ENCODE peak calls at places on chromosomes 2 and 18, in nine cellular contexts. X is psoas muscle, S is thoracic aorta, C is H7, Z is PC-9, D is mucosa of descending colon, Q is ovary, Y is astrocyte of the spinal cord, P is breast epithelium. O is an unnamed sample.

GRCh38 chr2:38070438-38070837 is 5.5 kb downstream of the CYP1B1 start:
- DNase-seq in P (no peak), Q (no peak), X (no peak), D (no peak), Z (no peak), Y (no peak), C (no peak), S (no peak), O (no peak)

GRCh38 chr2:60479226-60480088 is 74.0 kb downstream of the BCL11A start:
- DNase-seq in X (no peak), P (peak), Z (no peak), C (no peak), Q (no peak), Y (no peak), D (no peak), S (no peak), O (no peak)

GRCh38 chr2:70981866-70982810 is 3.7 kb downstream of the ANKRD53 start:
- DNase-seq in Q (no peak), Z (no peak), X (no peak), C (no peak), Y (no peak), D (no peak), S (no peak), P (peak), O (peak)

GRCh38 chr2:33441235-33441810 is 35.1 kb upstream of the RASGRP3 start:
- DNase-seq in D (no peak), S (no peak), Z (peak), P (no peak), Q (peak), C (peak), Y (peak), X (peak), O (peak)

GRCh38 chr2:127086800-127087737 is 19.9 kb downstream of the BIN1 start:
- DNase-seq in S (no peak), X (peak), C (peak), Z (no peak), P (peak), D (peak), Y (peak), Q (peak), O (peak)

GRCh38 chr18:54880706-54881105 is 52.4 kb downstream of the RAB27B start:
- DNase-seq in S (no peak), D (no peak), Y (peak), P (no peak), Z (peak), Q (no peak), C (no peak), X (no peak), O (peak)

GRCh38 chr2:102540882-102541281 is 67.9 kb downstream of the SLC9A4 start:
- DNase-seq in C (no peak), Z (peak), P (no peak), Q (no peak), S (no peak), X (no peak), D (peak), Y (no peak), O (no peak)

GRCh38 chr2:42333579-42333978 is 27.4 kb downstream of the COX7A2L start:
- DNase-seq in P (no peak), X (no peak), Z (no peak), D (no peak), S (no peak), C (no peak), Y (no peak), Q (no peak), O (no peak)

GRCh38 chr2:218271487-218271797 is 1.1 kb downstream of the PNKD start:
- DNase-seq in S (no peak), Z (peak), D (no peak), C (no peak), Y (no peak), X (no peak), Q (no peak), P (no peak), O (no peak)

GRCh38 chr18:9823805-9824473 is 61.8 kb upstream of the TXNDC2 start:
- DNase-seq in Y (peak), Q (no peak), C (no peak), D (no peak), P (no peak), S (no peak), X (no peak), Z (no peak), O (no peak)

GRCh38 chr2:165203689-165204559 is at the start of gene SCN3A:
- DNase-seq in D (no peak), Y (peak), X (no peak), Z (peak), P (no peak), S (no peak), Q (no peak), C (peak), O (no peak)

GRCh38 chr2:3605013-3605961 is 10.4 kb downstream of the COLEC11 start:
- DNase-seq in Z (peak), P (peak), Q (peak), C (peak), D (peak), Y (no peak), X (no peak), S (no peak), O (no peak)

GRCh38 chr2:11027195-11027594 is 115.5 kb downstream of the KCNF1 start:
- DNase-seq in X (no peak), Z (no peak), P (no peak), C (no peak), D (no peak), Y (no peak), Q (no peak), S (no peak), O (no peak)

GRCh38 chr18:31042391-31043181 is at the start of gene DSC3:
- DNase-seq in S (no peak), C (peak), D (peak), Y (peak), X (peak), Z (no peak), Q (no peak), P (peak), O (peak)

GRCh38 chr2:231687133-231687852 is 21.0 kb upstream of the PTMA start:
- DNase-seq in Y (peak), C (peak), X (peak), Z (peak), D (peak), Q (no peak), S (no peak), P (no peak), O (peak)

GRCh38 chr18:56789004-56789888 is 138.1 kb downstream of the WDR7 start:
- DNase-seq in X (no peak), P (no peak), Z (no peak), S (no peak), Y (peak), C (peak), D (no peak), Q (no peak), O (no peak)

GRCh38 chr18:79902075-79902474 is 49.4 kb downstream of the SLC66A2 start:
- DNase-seq in D (no peak), X (no peak), Z (no peak), Q (peak), C (no peak), Y (no peak), S (no peak), P (no peak), O (peak)

GRCh38 chr2:177264209-177264538 is 353 bp downstream of the NFE2L2 start:
- DNase-seq in Y (no peak), D (peak), Z (peak), C (no peak), S (no peak), X (peak), Q (peak), P (peak), O (no peak)

GRCh38 chr2:165471349-165471975 is 2.0 kb downstream of the CSRNP3 start:
- DNase-seq in Q (no peak), S (no peak), C (no peak), X (no peak), Z (no peak), Y (peak), P (no peak), D (no peak), O (no peak)

GRCh38 chr2:10900216-10901109 is 11.3 kb upstream of the KCNF1 start:
- DNase-seq in Z (no peak), Q (no peak), P (no peak), S (no peak), Y (no peak), X (no peak), D (no peak), C (no peak), O (peak)

GRCh38 chr2:44793322-44793870 is 148.1 kb upstream of the SIX3 start:
- DNase-seq in D (no peak), C (no peak), S (no peak), P (no peak), Z (peak), Q (no peak), Y (peak), X (no peak), O (no peak)

GRCh38 chr18:45384137-45384998 is 230.9 kb upstream of the SLC14A2 start:
- DNase-seq in X (peak), P (no peak), Q (peak), D (no peak), S (no peak), Y (peak), Z (peak), C (peak), O (peak)

GRCh38 chr2:68465081-68465916 is 1.8 kb downstream of the FBXO48 start:
- DNase-seq in P (no peak), X (no peak), D (no peak), C (no peak), Y (no peak), Q (no peak), Z (no peak), S (no peak), O (no peak)

GRCh38 chr2:207330912-207331311 is 165.2 kb upstream of the KLF7 start:
- DNase-seq in Q (no peak), X (peak), Y (peak), C (no peak), P (no peak), D (no peak), S (peak), Z (peak), O (peak)

GRCh38 chr2:20641123-20641985 is 9.5 kb downstream of the HS1BP3 start:
- DNase-seq in Y (peak), S (peak), D (peak), Z (no peak), Q (peak), X (peak), P (no peak), C (no peak), O (no peak)

GRCh38 chr2:95231723-95232122 is 24.4 kb downstream of the ZNF892 start:
- DNase-seq in Y (peak), D (no peak), Z (peak), P (peak), X (peak), Q (no peak), C (peak), S (no peak), O (peak)

GRCh38 chr2:207617011-207617671 is 8.1 kb downstream of the METTL21A start:
- DNase-seq in Y (peak), Z (peak), P (no peak), S (no peak), Q (no peak), C (no peak), D (no peak), X (no peak), O (peak)

GRCh38 chr18:62741584-62741983 is 26.2 kb downstream of the PHLPP1 start:
- DNase-seq in D (no peak), P (no peak), Y (no peak), C (no peak), X (no peak), Z (no peak), Q (no peak), S (no peak), O (no peak)

GRCh38 chr18:8706545-8706980 is 1.2 kb downstream of the MTCL1 start:
- DNase-seq in Z (no peak), Y (peak), C (peak), Q (peak), P (no peak), S (no peak), D (no peak), X (no peak), O (no peak)

GRCh38 chr18:8706981-8707940 is 1.9 kb downstream of the MTCL1 start:
- DNase-seq in Y (peak), Q (peak), D (peak), C (peak), P (peak), X (peak), S (no peak), Z (peak), O (no peak)

GRCh38 chr18:8707946-8708345 is 2.6 kb downstream of the MTCL1 start:
- DNase-seq in Y (no peak), S (no peak), P (no peak), C (no peak), D (no peak), X (no peak), Z (no peak), Q (no peak), O (peak)

GRCh38 chr18:8709248-8710059 is 4.1 kb downstream of the MTCL1 start:
- DNase-seq in C (no peak), P (no peak), Z (no peak), Y (no peak), S (no peak), Q (no peak), D (no peak), X (no peak), O (peak)

GRCh38 chr18:8708670-8709069 is 3.3 kb downstream of the MTCL1 start:
- DNase-seq in Y (no peak), D (no peak), X (no peak), S (no peak), Z (no peak), C (no peak), Q (no peak), P (no peak), O (no peak)
- H3K4me3 ChIP-seq in Y (no peak), D (no peak), X (no peak), S (no peak), Z (no peak), C (no peak), Q (no peak), P (no peak), O (no peak)

GRCh38 chr2:237591379-237591881 is 896 bp upstream of the RAB17 start:
- DNase-seq in Q (no peak), X (no peak), Z (peak), P (no peak), S (no peak), C (no peak), Y (no peak), D (no peak), O (no peak)
- H3K4me3 ChIP-seq in Q (no peak), X (no peak), Z (peak), P (peak), S (peak), C (peak), Y (no peak), D (no peak), O (no peak)

GRCh38 chr2:181682795-181683517 is 2.6 kb upstream of the NEUROD1 start:
- DNase-seq in X (no peak), Q (no peak), S (no peak), Z (no peak), D (no peak), P (no peak), Y (no peak), C (no peak), O (no peak)

GRCh38 chr2:181679544-181679979 is 755 bp downstream of the NEUROD1 start:
- DNase-seq in Y (no peak), P (no peak), S (no peak), Z (no peak), C (peak), Q (no peak), D (no peak), X (no peak), O (no peak)

GRCh38 chr2:181680055-181680936 is at the start of gene NEUROD1:
- DNase-seq in P (no peak), Y (no peak), Q (no peak), D (no peak), S (no peak), Z (no peak), X (no peak), C (peak), O (no peak)

GRCh38 chr2:181682026-181682789 is 1.9 kb upstream of the NEUROD1 start:
- DNase-seq in Y (no peak), D (no peak), Q (no peak), Z (no peak), P (no peak), S (no peak), X (no peak), C (peak), O (no peak)

DNA sequence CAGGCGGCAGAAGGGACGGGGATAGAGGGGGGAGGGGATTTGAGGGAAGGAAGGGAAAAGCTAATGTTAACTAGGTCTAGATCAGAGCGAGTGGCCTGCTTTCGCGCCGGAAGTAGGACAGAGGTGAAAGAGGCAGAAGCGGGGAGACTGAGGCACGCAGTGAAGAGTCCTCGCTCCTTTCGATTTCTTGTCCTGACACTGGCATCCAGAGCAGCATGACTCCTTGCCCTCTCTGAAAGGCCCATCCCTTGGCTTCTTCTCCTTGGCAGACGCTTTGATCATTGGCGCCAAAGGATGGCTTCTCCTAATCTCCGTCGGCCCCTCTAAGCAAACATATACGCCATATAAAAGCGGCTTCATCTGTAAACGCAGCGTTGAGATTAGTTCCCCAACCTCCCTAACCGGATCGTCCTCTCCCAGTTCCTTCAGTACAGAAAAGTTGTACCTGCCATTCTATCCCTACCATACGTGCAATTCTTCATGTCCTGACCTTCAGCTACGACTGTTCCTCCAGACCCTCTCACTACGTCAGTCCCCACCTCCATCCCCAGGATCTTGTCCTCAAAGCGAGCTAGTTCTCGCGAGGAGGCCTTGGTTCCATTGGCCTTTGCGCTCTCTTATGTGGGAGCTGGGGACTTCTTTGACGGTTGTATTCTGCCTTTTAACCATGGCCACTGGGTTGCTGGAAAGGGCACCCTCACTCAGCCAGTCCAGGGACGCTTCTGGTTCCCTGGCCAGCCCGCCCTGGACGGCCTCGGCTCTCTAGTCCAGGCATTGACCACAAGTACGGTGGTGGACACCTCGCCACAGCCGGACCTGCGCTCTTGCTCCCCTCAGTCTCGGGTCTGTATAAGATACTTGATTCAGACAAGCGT is 857 bp upstream of the NEUROD1 start:
- DNase-seq in S (no peak), Y (no peak), P (no peak), D (no peak), Z (no peak), C (peak), X (no peak), Q (no peak), O (no peak)
- H3K4me3 ChIP-seq in S (peak), Y (no peak), P (peak), D (no peak), Z (no peak), C (peak), X (peak), Q (no peak), O (no peak)

DNA sequence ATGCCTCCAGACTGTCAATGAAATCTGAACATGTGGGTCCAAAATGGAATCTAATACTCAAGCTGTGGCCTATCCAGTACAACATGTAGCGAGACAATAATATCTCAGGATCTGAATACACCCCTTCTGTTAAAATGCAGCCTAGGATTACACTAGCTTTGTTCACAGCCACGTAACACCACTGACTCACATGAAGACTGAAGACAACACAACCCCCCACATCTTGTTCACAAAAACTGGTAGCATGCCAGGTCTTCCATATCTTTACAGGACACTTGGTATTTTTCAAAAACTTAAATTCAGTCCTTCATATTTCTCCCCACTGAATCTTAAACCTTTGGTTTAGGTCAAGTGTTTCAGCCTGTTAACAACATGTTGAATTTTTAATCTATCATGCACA is 84.2 kb downstream of the SLC8A1 start:
- DNase-seq in S (no peak), D (no peak), Q (no peak), X (no peak), C (no peak), P (no peak), Z (no peak), Y (peak), O (no peak)
- H3K4me3 ChIP-seq in S (no peak), D (no peak), Q (no peak), X (no peak), C (no peak), P (no peak), Z (no peak), Y (no peak), O (no peak)

DNA sequence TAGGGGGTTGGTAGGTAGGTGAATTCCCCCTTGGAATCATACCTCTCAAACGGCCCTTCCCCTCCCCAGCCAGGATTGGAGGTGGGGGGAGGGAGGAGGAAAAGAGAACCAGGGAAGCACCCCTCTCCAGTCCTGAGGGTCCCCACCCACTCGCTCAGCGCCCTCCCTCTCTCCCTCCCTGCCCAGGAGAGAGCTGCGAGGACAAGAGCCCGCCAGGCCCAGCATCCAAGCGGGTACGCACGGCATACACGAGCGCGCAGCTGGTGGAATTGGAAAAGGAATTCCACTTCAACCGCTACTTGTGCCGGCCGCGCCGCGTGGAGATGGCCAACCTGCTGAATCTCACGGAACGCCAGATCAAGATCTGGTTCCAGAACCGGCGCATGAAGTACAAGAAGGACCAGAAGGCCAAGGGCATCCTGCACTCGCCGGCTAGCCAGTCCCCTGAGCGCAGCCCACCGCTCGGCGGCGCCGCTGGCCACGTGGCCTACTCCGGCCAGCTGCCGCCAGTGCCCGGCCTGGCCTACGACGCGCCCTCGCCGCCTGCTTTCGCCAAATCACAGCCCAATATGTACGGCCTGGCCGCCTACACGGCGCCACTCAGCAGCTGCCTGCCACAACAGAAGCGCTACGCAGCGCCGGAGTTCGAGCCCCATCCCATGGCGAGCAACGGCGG is 14.4 kb downstream of the HOXD3 start:
- DNase-seq in Y (no peak), S (no peak), P (no peak), Q (no peak), X (no peak), C (peak), D (no peak), Z (no peak), O (no peak)
- H3K4me3 ChIP-seq in Y (no peak), S (peak), P (peak), Q (peak), X (peak), C (peak), D (no peak), Z (no peak), O (no peak)

O was measured in SJSA1.